ENCODE peak calls at places on chromosomes 11 and 22, in ten cellular contexts. I, A, K, P, H, F, B, C, O and S are unnamed samples.

GRCh38 chr11:33691051-33691864 is 9.4 kb downstream of the C11orf91 start:
- DNase-seq in I (no peak), A (no peak), K (no peak), P (no peak), H (no peak), F (no peak), B (no peak), C (no peak), O (no peak), S (no peak)

GRCh38 chr22:19178065-19178658 is 374 bp downstream of the SLC25A1 start:
- DNase-seq in I (peak; percentile 36), A (peak; percentile 85), K (peak; percentile 74), P (peak; percentile 56), H (peak; percentile 72), F (no peak), B (no peak), C (peak; percentile 48), O (peak; percentile 61), S (no peak)

GRCh38 chr22:46036558-46037408 is 59.8 kb upstream of the WNT7B start:
- DNase-seq in I (peak; percentile 23), A (peak; percentile 69), K (no peak), P (peak; percentile 85), H (peak; percentile 85), F (peak; percentile 36), B (no peak), C (no peak), O (peak; percentile 79), S (no peak)

GRCh38 chr11:87878373-87878779 is 296.9 kb downstream of the RAB38 start:
- DNase-seq in I (peak; percentile 71), A (no peak), K (no peak), P (peak; percentile 53), H (no peak), F (no peak), B (peak; percentile 42), C (peak; percentile 9), O (no peak), S (peak; percentile 27)

GRCh38 chr11:133841279-133842043 is 3.9 kb downstream of the SPATA19 start:
- DNase-seq in I (no peak), A (no peak), K (no peak), P (no peak), H (no peak), F (no peak), B (no peak), C (no peak), O (no peak), S (no peak)

GRCh38 chr11:36719708-36720107 is 121.7 kb upstream of the RAG2 start:
- DNase-seq in I (no peak), A (no peak), K (no peak), P (no peak), H (no peak), F (no peak), B (no peak), C (no peak), O (no peak), S (no peak)

GRCh38 chr22:39932918-39933649 is 27.1 kb upstream of the TMA7B start:
- DNase-seq in I (peak; percentile 39), A (no peak), K (no peak), P (peak; percentile 68), H (peak; percentile 58), F (no peak), B (peak; percentile 3), C (peak; percentile 55), O (peak; percentile 75), S (no peak)

GRCh38 chr11:14972581-14973490 is 685 bp upstream of the CALCA start:
- DNase-seq in I (no peak), A (peak; percentile 37), K (no peak), P (peak; percentile 6), H (no peak), F (no peak), B (no peak), C (no peak), O (no peak), S (no peak)

GRCh38 chr22:35684270-35684700 is 33.4 kb upstream of the APOL5 start:
- DNase-seq in I (peak; percentile 65), A (no peak), K (no peak), P (peak; percentile 49), H (peak; percentile 34), F (no peak), B (peak; percentile 20), C (no peak), O (no peak), S (no peak)

GRCh38 chr11:106172389-106172991 is 95.0 kb downstream of the AASDHPPT start:
- DNase-seq in I (no peak), A (peak; percentile 21), K (no peak), P (no peak), H (no peak), F (no peak), B (no peak), C (no peak), O (no peak), S (no peak)

GRCh38 chr22:30843245-30843644 is 125.3 kb downstream of the MORC2 start:
- DNase-seq in I (peak; percentile 51), A (no peak), K (no peak), P (no peak), H (no peak), F (no peak), B (no peak), C (no peak), O (no peak), S (peak; percentile 69)

GRCh38 chr22:35209203-35209602 is 48.1 kb upstream of the HMGXB4 start:
- DNase-seq in I (no peak), A (no peak), K (no peak), P (no peak), H (no peak), F (no peak), B (no peak), C (no peak), O (no peak), S (no peak)

GRCh38 chr11:111730871-111731591 is 35.2 kb downstream of the PPP2R1B start:
- DNase-seq in I (peak; percentile 76), A (peak; percentile 49), K (peak; percentile 69), P (no peak), H (no peak), F (no peak), B (no peak), C (no peak), O (no peak), S (peak; percentile 53)

GRCh38 chr11:27718853-27719574 is 18.8 kb upstream of the BDNF start:
- DNase-seq in I (peak; percentile 51), A (peak; percentile 79), K (peak; percentile 27), P (no peak), H (no peak), F (no peak), B (peak; percentile 39), C (peak; percentile 70), O (no peak), S (no peak)

GRCh38 chr11:120424970-120425332 is 86.6 kb upstream of the GRIK4 start:
- DNase-seq in I (no peak), A (no peak), K (no peak), P (peak; percentile 0), H (peak; percentile 28), F (no peak), B (no peak), C (no peak), O (no peak), S (no peak)

GRCh38 chr11:8218409-8218808 is 45.3 kb downstream of the LMO1 start:
- DNase-seq in I (no peak), A (no peak), K (no peak), P (no peak), H (no peak), F (no peak), B (no peak), C (no peak), O (no peak), S (no peak)

GRCh38 chr11:1883342-1884122 is 8.2 kb downstream of the PRR33 start:
- DNase-seq in I (no peak), A (peak; percentile 27), K (no peak), P (no peak), H (no peak), F (no peak), B (no peak), C (no peak), O (no peak), S (no peak)

GRCh38 chr11:73013021-73013420 is 129.1 kb downstream of the FCHSD2 start:
- DNase-seq in I (no peak), A (no peak), K (no peak), P (no peak), H (no peak), F (no peak), B (no peak), C (no peak), O (no peak), S (no peak)

GRCh38 chr11:96267490-96268010 is 75.4 kb downstream of the MAML2 start:
- DNase-seq in I (no peak), A (no peak), K (no peak), P (peak; percentile 31), H (no peak), F (no peak), B (no peak), C (no peak), O (peak; percentile 29), S (no peak)

GRCh38 chr22:21594865-21595452 is 27.4 kb downstream of the UBE2L3 start:
- DNase-seq in I (no peak), A (no peak), K (no peak), P (no peak), H (no peak), F (no peak), B (no peak), C (no peak), O (no peak), S (no peak)

GRCh38 chr11:2534131-2534956 is 89.5 kb downstream of the KCNQ1 start:
- DNase-seq in I (no peak), A (no peak), K (no peak), P (no peak), H (no peak), F (no peak), B (no peak), C (no peak), O (no peak), S (no peak)

GRCh38 chr11:64526795-64527194 is 64.2 kb upstream of the SLC22A12 start:
- DNase-seq in I (no peak), A (no peak), K (no peak), P (no peak), H (no peak), F (no peak), B (no peak), C (no peak), O (no peak), S (no peak)

GRCh38 chr11:844693-845644 is 2.3 kb downstream of the TSPAN4 start:
- DNase-seq in I (peak; percentile 89), A (peak; percentile 82), K (peak; percentile 51), P (peak; percentile 32), H (peak; percentile 96), F (no peak), B (peak; percentile 77), C (peak; percentile 72), O (no peak), S (peak; percentile 64)

GRCh38 chr11:84384637-84385227 is 1098.6 kb upstream of the CCDC90B start:
- DNase-seq in I (peak; percentile 69), A (peak; percentile 25), K (peak; percentile 3), P (peak; percentile 53), H (peak; percentile 4), F (no peak), B (peak; percentile 2), C (peak; percentile 50), O (peak; percentile 7), S (peak; percentile 22)

GRCh38 chr11:132158696-132159095 is 788.3 kb downstream of the NTM start:
- DNase-seq in I (peak; percentile 36), A (peak; percentile 47), K (no peak), P (no peak), H (no peak), F (no peak), B (no peak), C (no peak), O (no peak), S (peak; percentile 45)

GRCh38 chr11:103892603-103893002 is 143.8 kb upstream of the DDI1 start:
- DNase-seq in I (peak; percentile 74), A (no peak), K (peak; percentile 7), P (no peak), H (no peak), F (no peak), B (peak; percentile 67), C (no peak), O (no peak), S (peak; percentile 78)

GRCh38 chr22:41352058-41352457 is 29.7 kb upstream of the TEF start:
- DNase-seq in I (peak; percentile 73), A (no peak), K (no peak), P (no peak), H (peak; percentile 66), F (no peak), B (peak; percentile 33), C (no peak), O (no peak), S (peak; percentile 24)

GRCh38 chr11:57320719-57321387 is 3.9 kb downstream of the TNKS1BP1 start:
- DNase-seq in I (no peak), A (no peak), K (no peak), P (no peak), H (no peak), F (no peak), B (no peak), C (no peak), O (no peak), S (no peak)